ENCODE peak calls at places on chromosomes 5 and 9, in nine cellular contexts. X is heart left ventricle, F is stomach, D is prostate gland, U is A549, E is endothelial cell of umbilical vein, B is HCT116, G is ovary, T is uterus. L is an unnamed sample.

GRCh38 chr9:35510745-35511428 is 21.0 kb downstream of the RUSC2 start:
- DNase-seq in X (peak), F (peak), D (peak), U (peak), E (peak), B (peak), G (peak), T (peak), L (peak)

GRCh38 chr5:1220351-1220750 is 4.8 kb upstream of the SLC6A18 start:
- DNase-seq in X (no peak), F (no peak), D (no peak), U (no peak), E (no peak), B (no peak), G (no peak), T (no peak), L (no peak)

GRCh38 chr9:82586918-82587356 is 476.0 kb downstream of the RASEF start:
- DNase-seq in X (no peak), F (no peak), D (no peak), U (no peak), E (no peak), B (no peak), G (no peak), T (no peak), L (no peak)

GRCh38 chr9:135102331-135102730 is 14.9 kb downstream of the OLFM1 start:
- DNase-seq in X (no peak), F (no peak), D (no peak), U (no peak), E (no peak), B (no peak), G (no peak), T (no peak), L (no peak)

GRCh38 chr9:9670454-9670853 is 942.3 kb downstream of the PTPRD start:
- DNase-seq in X (no peak), F (no peak), D (no peak), U (no peak), E (no peak), B (no peak), G (no peak), T (no peak), L (no peak)

GRCh38 chr5:66829826-66830225 is 233.6 kb downstream of the MAST4 start:
- DNase-seq in X (no peak), F (no peak), D (no peak), U (no peak), E (peak), B (no peak), G (no peak), T (no peak), L (no peak)

GRCh38 chr9:122213589-122214413 is 15.0 kb downstream of the LHX6 start:
- DNase-seq in X (no peak), F (peak), D (no peak), U (peak), E (no peak), B (peak), G (peak), T (no peak), L (peak)

GRCh38 chr9:16542290-16542689 is 328.2 kb downstream of the BNC2 start:
- DNase-seq in X (no peak), F (no peak), D (no peak), U (no peak), E (peak), B (no peak), G (no peak), T (no peak), L (no peak)

GRCh38 chr9:36895744-36896260 is 138.3 kb downstream of the PAX5 start:
- DNase-seq in X (no peak), F (no peak), D (no peak), U (no peak), E (no peak), B (no peak), G (no peak), T (no peak), L (no peak)

GRCh38 chr5:6169660-6170059 is 208.7 kb downstream of the MED10 start:
- DNase-seq in X (no peak), F (no peak), D (no peak), U (no peak), E (no peak), B (no peak), G (no peak), T (no peak), L (no peak)

GRCh38 chr5:119322948-119323629 is 32.7 kb upstream of the TNFAIP8 start:
- DNase-seq in X (no peak), F (no peak), D (no peak), U (peak), E (peak), B (no peak), G (no peak), T (no peak), L (no peak)

GRCh38 chr5:74433255-74434123 is 207.0 kb downstream of the ENC1 start:
- DNase-seq in X (no peak), F (no peak), D (no peak), U (no peak), E (peak), B (no peak), G (no peak), T (no peak), L (no peak)

GRCh38 chr9:133456409-133456808 is 3.4 kb upstream of the CACFD1 start:
- DNase-seq in X (no peak), F (no peak), D (no peak), U (peak), E (no peak), B (no peak), G (no peak), T (no peak), L (no peak)

GRCh38 chr9:86185872-86186271 is 73.6 kb downstream of the C9orf153 start:
- DNase-seq in X (no peak), F (no peak), D (no peak), U (no peak), E (no peak), B (no peak), G (no peak), T (no peak), L (no peak)

GRCh38 chr5:144469106-144469505 is 298.4 kb downstream of the KCTD16 start:
- DNase-seq in X (no peak), F (no peak), D (no peak), U (no peak), E (no peak), B (no peak), G (no peak), T (no peak), L (no peak)

GRCh38 chr9:132630116-132630515 is 39.7 kb downstream of the DDX31 start:
- DNase-seq in X (no peak), F (no peak), D (no peak), U (no peak), E (no peak), B (no peak), G (no peak), T (no peak), L (no peak)

GRCh38 chr9:4292781-4293180 is 7.1 kb downstream of the GLIS3 start:
- DNase-seq in X (no peak), F (no peak), D (no peak), U (peak), E (no peak), B (no peak), G (no peak), T (no peak), L (no peak)

GRCh38 chr5:4773827-4774317 is 366.3 kb upstream of the ADAMTS16 start:
- DNase-seq in X (no peak), F (no peak), D (no peak), U (no peak), E (no peak), B (no peak), G (no peak), T (no peak), L (no peak)

GRCh38 chr5:79878721-79879336 is 112.2 kb downstream of the MTX3 start:
- DNase-seq in X (no peak), F (no peak), D (no peak), U (peak), E (no peak), B (peak), G (no peak), T (no peak), L (no peak)

GRCh38 chr9:36037580-36038169 is 962 bp downstream of the RECK start:
- DNase-seq in X (no peak), F (no peak), D (no peak), U (peak), E (peak), B (no peak), G (no peak), T (no peak), L (no peak)

GRCh38 chr5:56829137-56829536 is 13.8 kb downstream of the MAP3K1 start:
- DNase-seq in X (no peak), F (no peak), D (no peak), U (no peak), E (no peak), B (peak), G (no peak), T (no peak), L (peak)

GRCh38 chr5:107439832-107440231 is 230.9 kb downstream of the EFNA5 start:
- DNase-seq in X (no peak), F (no peak), D (no peak), U (no peak), E (no peak), B (no peak), G (no peak), T (no peak), L (no peak)

GRCh38 chr5:125390316-125390715 is 643.9 kb upstream of the ZNF608 start:
- DNase-seq in X (no peak), F (no peak), D (no peak), U (no peak), E (peak), B (no peak), G (no peak), T (no peak), L (no peak)

GRCh38 chr5:151570512-151571269 is 20.4 kb downstream of the FAT2 start:
- DNase-seq in X (no peak), F (no peak), D (peak), U (no peak), E (no peak), B (peak), G (no peak), T (no peak), L (no peak)

GRCh38 chr9:77764894-77765780 is 117.0 kb upstream of the GNA14 start:
- DNase-seq in X (no peak), F (no peak), D (no peak), U (peak), E (peak), B (peak), G (no peak), T (no peak), L (no peak)

GRCh38 chr9:137045294-137046093 is 483 bp downstream of the NPDC1 start:
- DNase-seq in X (no peak), F (no peak), D (no peak), U (no peak), E (peak), B (no peak), G (peak), T (no peak), L (no peak)

GRCh38 chr5:156681276-156681675 is 168.8 kb upstream of the PPP1R2B start:
- DNase-seq in X (no peak), F (no peak), D (no peak), U (no peak), E (no peak), B (no peak), G (no peak), T (no peak), L (no peak)

GRCh38 chr9:83327323-83327722 is 210.9 kb downstream of the FRMD3 start:
- DNase-seq in X (no peak), F (no peak), D (no peak), U (peak), E (no peak), B (no peak), G (no peak), T (no peak), L (no peak)

DNA sequence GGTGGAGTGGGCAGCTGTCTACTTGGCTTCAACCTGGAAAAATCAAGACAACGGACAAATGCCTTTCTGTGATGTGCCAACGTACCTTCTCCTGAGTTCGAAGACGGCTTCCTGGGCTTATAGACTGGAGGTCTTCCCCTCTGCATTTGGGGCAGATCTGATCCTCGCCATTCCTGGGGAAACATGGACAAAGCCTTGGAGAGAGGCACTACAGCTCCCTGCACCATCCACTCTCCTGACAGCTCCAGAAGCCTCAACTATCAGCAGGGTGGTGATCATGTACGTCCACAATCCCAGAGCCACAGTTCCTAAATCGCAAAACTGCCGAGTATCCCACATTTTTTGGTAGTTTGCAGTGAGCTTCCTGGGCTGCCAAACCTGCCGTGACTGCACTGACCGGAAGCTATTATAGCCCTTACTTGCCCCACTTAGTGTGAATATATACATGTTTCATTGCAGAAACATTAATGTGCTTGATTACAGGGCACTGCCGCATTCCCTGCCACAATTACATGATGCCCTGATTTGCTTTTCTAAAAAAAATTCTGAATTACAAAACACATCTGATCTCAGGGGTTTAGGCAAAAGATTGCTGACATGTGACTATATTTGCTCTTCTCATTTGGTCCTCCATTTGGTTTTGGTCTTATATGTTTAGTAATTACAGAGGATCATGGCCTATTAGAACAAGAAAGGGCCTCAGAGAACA is 2.8 kb downstream of the TRAF1 start:
- DNase-seq in X (no peak), F (no peak), D (no peak), U (no peak), E (no peak), B (no peak), G (no peak), T (no peak), L (peak)
- TF ChIP-seq POLR2A in X (no peak), F (no peak), D (no peak), U (no peak), E (no peak), B (no peak), G (no peak), T (no peak), L (no peak)

GRCh38 chr5:110441035-110441434 is 285.4 kb downstream of the TMEM232 start:
- DNase-seq in X (no peak), F (no peak), D (no peak), U (peak), E (no peak), B (peak), G (no peak), T (no peak), L (no peak)
- TF ChIP-seq CTCF in X (peak), F (no peak), D (no peak), U (no peak), E (no peak), B (peak), G (no peak), T (no peak), L (no peak)

DNA sequence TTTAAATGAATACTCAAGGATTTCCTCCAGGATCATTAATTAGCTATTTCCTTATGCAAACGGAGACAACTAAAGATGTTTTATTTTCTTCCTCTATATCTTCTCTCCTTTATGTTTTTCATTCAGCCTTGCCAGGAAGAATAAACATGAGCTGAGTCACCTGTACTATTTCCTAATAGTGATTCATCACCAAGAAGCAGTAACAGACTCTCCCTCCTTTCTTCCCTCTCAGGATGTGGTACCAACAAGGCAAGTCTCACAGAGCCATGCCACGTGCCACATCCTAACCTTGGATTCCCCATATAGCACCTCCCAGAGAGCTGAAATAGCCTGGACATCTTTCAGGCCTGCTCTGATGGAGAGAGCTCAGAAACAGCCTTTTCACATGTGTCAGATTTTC is 758.6 kb upstream of the DMAC1 start:
- DNase-seq in X (no peak), F (no peak), D (no peak), U (peak), E (peak), B (no peak), G (no peak), T (no peak), L (no peak)
- H3K27ac ChIP-seq in X (no peak), F (no peak), D (no peak), U (no peak), E (no peak), B (no peak), G (no peak), T (no peak), L (no peak)

DNA sequence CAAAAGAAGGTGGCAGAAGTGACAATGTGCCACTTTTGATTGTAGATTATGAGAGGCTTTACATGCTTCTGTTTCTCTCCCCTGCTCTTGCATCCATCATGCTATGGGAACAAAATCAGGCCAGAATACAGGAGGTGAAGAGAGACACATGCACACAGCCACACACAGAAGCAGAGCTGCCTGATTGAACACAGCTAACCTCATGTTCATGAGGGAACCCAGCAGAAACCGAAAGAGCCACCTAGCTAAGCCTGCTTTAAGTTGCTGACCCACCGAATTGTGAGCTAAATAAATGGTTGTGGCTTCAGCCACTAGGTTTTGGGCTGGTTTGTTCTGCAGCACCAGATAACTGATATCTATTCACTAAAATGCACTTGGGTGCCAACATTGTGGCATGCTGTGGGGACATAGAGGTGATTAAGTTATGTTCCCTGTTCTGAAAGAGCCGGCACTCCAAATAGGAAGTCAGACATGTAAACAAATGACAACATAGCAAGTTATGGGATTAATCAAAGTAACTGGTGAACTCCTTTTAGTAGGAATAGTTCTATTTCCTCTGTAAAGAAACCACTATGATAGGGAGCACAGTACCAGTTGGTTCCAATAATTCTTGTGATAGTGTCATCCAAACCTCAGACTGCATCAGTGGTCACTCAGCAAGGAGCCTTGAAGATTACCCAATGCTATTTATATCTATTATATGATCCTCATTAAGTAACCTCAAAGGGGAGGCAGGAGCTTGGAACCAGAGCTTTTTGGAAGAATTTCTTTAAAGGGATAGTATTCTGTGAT is 93.7 kb upstream of the TNC start:
- DNase-seq in X (no peak), F (no peak), D (no peak), U (no peak), E (no peak), B (no peak), G (no peak), T (no peak), L (no peak)
- TF ChIP-seq POLR2A in X (no peak), F (no peak), D (no peak), U (no peak), E (no peak), B (no peak), G (no peak), T (no peak), L (no peak)

GRCh38 chr5:141639357-141640050 is 2.7 kb downstream of the RELL2 start:
- DNase-seq in X (no peak), F (no peak), D (no peak), U (no peak), E (no peak), B (no peak), G (no peak), T (no peak), L (no peak)

GRCh38 chr5:141637266-141637692 is 482 bp downstream of the RELL2 start:
- DNase-seq in X (no peak), F (peak), D (peak), U (no peak), E (no peak), B (no peak), G (peak), T (no peak), L (peak)

GRCh38 chr5:141638771-141639170 is 2.0 kb downstream of the RELL2 start:
- DNase-seq in X (no peak), F (no peak), D (no peak), U (no peak), E (no peak), B (no peak), G (no peak), T (no peak), L (no peak)

GRCh38 chr5:141636413-141637265 is at the start of the genes HDAC3 and RELL2:
- DNase-seq in X (peak), F (peak), D (peak), U (peak), E (peak), B (peak), G (peak), T (peak), L (peak)

DNA sequence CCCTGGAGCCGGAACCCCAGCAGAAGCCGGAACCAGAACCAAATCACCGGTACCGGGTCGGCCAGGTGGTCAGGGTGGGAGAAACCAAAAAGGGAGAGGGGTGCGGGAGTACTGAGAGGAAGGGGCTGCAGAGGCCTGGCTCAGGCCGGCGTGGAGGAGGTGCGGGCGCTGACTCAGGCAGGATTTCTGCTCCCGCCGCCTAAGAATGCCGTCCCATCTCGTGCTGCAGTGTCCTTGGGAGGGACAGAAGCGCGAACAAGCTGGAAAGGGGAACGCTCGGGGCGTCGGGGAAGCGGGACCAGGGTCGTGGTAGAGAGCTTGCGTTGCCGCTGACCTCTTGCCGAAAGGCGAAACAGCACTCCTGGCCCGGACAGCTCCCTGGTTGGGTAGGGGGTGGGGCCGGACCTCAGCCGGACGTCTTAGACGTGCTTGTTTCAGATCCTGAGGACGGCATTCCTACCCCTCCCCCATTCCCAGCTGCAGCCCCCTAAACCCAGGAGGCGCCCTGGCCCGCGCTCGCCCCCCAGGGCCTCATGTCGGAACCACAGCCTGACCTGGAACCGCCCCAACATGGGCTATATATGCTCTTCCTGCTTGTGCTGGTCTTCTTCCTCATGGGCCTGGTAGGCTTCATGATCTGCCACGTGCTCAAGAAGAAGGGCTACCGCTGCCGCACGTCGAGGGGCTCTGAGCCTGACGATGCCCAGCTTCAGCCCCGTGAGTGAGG is 1.1 kb downstream of the RELL2 start:
- DNase-seq in X (peak), F (peak), D (peak), U (peak), E (peak), B (no peak), G (peak), T (peak), L (peak)
- TF ChIP-seq CTCF in X (peak), F (no peak), D (no peak), U (no peak), E (peak), B (peak), G (no peak), T (peak), L (no peak)